ENCODE peak calls at places on chromosomes 7 and 10, in ten cellular contexts. One of them, this sample, is unnamed.

GRCh38 chr7:117401293-117402002 is 25.8 kb downstream of the ASZ1 start:
- DNase-seq in K562: peak
- DNase-seq in A549: peak
- DNase-seq in esophagus muscularis mucosa: no peak
- DNase-seq in sigmoid colon: no peak
- DNase-seq in GM12878: no peak
- DNase-seq in stomach: no peak
- DNase-seq in ovary: no peak
- DNase-seq in suprapubic skin: no peak
- DNase-seq in tibial nerve: no peak
- DNase-seq in this sample: no peak

GRCh38 chr7:126574276-126574675 is 678.5 kb downstream of the GRM8 start:
- DNase-seq in K562: no peak
- DNase-seq in A549: peak
- DNase-seq in esophagus muscularis mucosa: no peak
- DNase-seq in sigmoid colon: no peak
- DNase-seq in GM12878: no peak
- DNase-seq in stomach: no peak
- DNase-seq in ovary: no peak
- DNase-seq in suprapubic skin: no peak
- DNase-seq in tibial nerve: no peak
- DNase-seq in this sample: no peak

GRCh38 chr7:30817060-30817770 is 46.0 kb downstream of the MINDY4 start:
- DNase-seq in K562: no peak
- DNase-seq in A549: no peak
- DNase-seq in esophagus muscularis mucosa: peak
- DNase-seq in sigmoid colon: no peak
- DNase-seq in GM12878: no peak
- DNase-seq in stomach: no peak
- DNase-seq in ovary: no peak
- DNase-seq in suprapubic skin: no peak
- DNase-seq in tibial nerve: no peak
- DNase-seq in this sample: no peak

GRCh38 chr10:47295411-47295810 is 4.6 kb upstream of the GDF10 start:
- DNase-seq in K562: no peak
- DNase-seq in A549: no peak
- DNase-seq in esophagus muscularis mucosa: no peak
- DNase-seq in sigmoid colon: peak
- DNase-seq in GM12878: no peak
- DNase-seq in stomach: peak
- DNase-seq in ovary: no peak
- DNase-seq in suprapubic skin: peak
- DNase-seq in tibial nerve: no peak
- DNase-seq in this sample: no peak

GRCh38 chr10:132987671-132988571 is 45.6 kb upstream of the CFAP46 start:
- DNase-seq in K562: no peak
- DNase-seq in A549: no peak
- DNase-seq in esophagus muscularis mucosa: no peak
- DNase-seq in sigmoid colon: no peak
- DNase-seq in GM12878: no peak
- DNase-seq in stomach: no peak
- DNase-seq in ovary: no peak
- DNase-seq in suprapubic skin: no peak
- DNase-seq in tibial nerve: no peak
- DNase-seq in this sample: no peak

GRCh38 chr7:95213148-95213547 is 111.2 kb downstream of the PON1 start:
- DNase-seq in K562: no peak
- DNase-seq in A549: no peak
- DNase-seq in esophagus muscularis mucosa: no peak
- DNase-seq in sigmoid colon: no peak
- DNase-seq in GM12878: no peak
- DNase-seq in stomach: no peak
- DNase-seq in ovary: no peak
- DNase-seq in suprapubic skin: no peak
- DNase-seq in tibial nerve: no peak
- DNase-seq in this sample: no peak

GRCh38 chr7:130363156-130363847 is 17.0 kb upstream of the CPA1 start:
- DNase-seq in K562: no peak
- DNase-seq in A549: peak
- DNase-seq in esophagus muscularis mucosa: no peak
- DNase-seq in sigmoid colon: peak
- DNase-seq in GM12878: no peak
- DNase-seq in stomach: no peak
- DNase-seq in ovary: no peak
- DNase-seq in suprapubic skin: peak
- DNase-seq in tibial nerve: no peak
- DNase-seq in this sample: no peak

GRCh38 chr7:154827007-154827406 is 175.9 kb downstream of the PAXIP1 start:
- DNase-seq in K562: no peak
- DNase-seq in A549: no peak
- DNase-seq in esophagus muscularis mucosa: no peak
- DNase-seq in sigmoid colon: no peak
- DNase-seq in GM12878: no peak
- DNase-seq in stomach: no peak
- DNase-seq in ovary: no peak
- DNase-seq in suprapubic skin: no peak
- DNase-seq in tibial nerve: no peak
- DNase-seq in this sample: no peak

GRCh38 chr7:142150869-142151268 is 39.4 kb downstream of the MGAM2 start:
- DNase-seq in K562: no peak
- DNase-seq in A549: no peak
- DNase-seq in esophagus muscularis mucosa: no peak
- DNase-seq in sigmoid colon: no peak
- DNase-seq in GM12878: no peak
- DNase-seq in stomach: no peak
- DNase-seq in ovary: no peak
- DNase-seq in suprapubic skin: no peak
- DNase-seq in tibial nerve: no peak
- DNase-seq in this sample: no peak

GRCh38 chr7:142158741-142159496 is 47.4 kb downstream of the MGAM2 start:
- DNase-seq in K562: no peak
- DNase-seq in A549: no peak
- DNase-seq in esophagus muscularis mucosa: no peak
- DNase-seq in sigmoid colon: no peak
- DNase-seq in GM12878: no peak
- DNase-seq in stomach: no peak
- DNase-seq in ovary: no peak
- DNase-seq in suprapubic skin: no peak
- DNase-seq in tibial nerve: no peak
- DNase-seq in this sample: no peak

GRCh38 chr7:142152076-142152475 is 40.6 kb downstream of the MGAM2 start:
- DNase-seq in K562: no peak
- DNase-seq in A549: no peak
- DNase-seq in esophagus muscularis mucosa: no peak
- DNase-seq in sigmoid colon: no peak
- DNase-seq in GM12878: peak
- DNase-seq in stomach: no peak
- DNase-seq in ovary: no peak
- DNase-seq in suprapubic skin: no peak
- DNase-seq in tibial nerve: no peak
- DNase-seq in this sample: no peak

DNA sequence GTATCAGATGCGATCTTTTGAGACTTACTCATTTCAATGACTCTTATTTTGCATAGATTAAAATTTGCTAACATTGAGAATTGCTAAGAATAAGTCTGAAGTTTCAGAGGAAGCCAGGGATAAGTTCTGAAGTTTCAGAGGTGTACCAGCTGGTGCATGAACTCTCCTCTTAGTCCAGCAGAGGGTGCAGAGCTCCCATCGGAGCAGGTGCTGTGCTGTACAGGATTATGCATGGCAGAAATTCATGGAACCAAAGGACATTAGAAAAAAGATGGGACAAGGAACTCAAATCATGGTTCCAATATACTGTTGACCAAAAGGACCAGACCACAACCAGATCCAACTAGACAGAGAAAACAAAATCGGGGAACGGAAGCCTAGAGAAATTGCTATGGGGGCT is 41.9 kb downstream of the MGAM2 start:
- DNase-seq in K562: no peak
- DNase-seq in A549: peak
- DNase-seq in esophagus muscularis mucosa: no peak
- DNase-seq in sigmoid colon: no peak
- DNase-seq in GM12878: no peak
- DNase-seq in stomach: peak
- DNase-seq in ovary: no peak
- DNase-seq in suprapubic skin: no peak
- DNase-seq in tibial nerve: no peak
- DNase-seq in this sample: peak
- TF ChIP-seq CTCF in K562: peak
- TF ChIP-seq CTCF in A549: peak
- TF ChIP-seq CTCF in esophagus muscularis mucosa: no peak
- TF ChIP-seq CTCF in sigmoid colon: no peak
- TF ChIP-seq CTCF in GM12878: peak
- TF ChIP-seq CTCF in stomach: peak
- TF ChIP-seq CTCF in ovary: no peak
- TF ChIP-seq CTCF in suprapubic skin: no peak
- TF ChIP-seq CTCF in tibial nerve: no peak
- TF ChIP-seq CTCF in this sample: no peak

DNA sequence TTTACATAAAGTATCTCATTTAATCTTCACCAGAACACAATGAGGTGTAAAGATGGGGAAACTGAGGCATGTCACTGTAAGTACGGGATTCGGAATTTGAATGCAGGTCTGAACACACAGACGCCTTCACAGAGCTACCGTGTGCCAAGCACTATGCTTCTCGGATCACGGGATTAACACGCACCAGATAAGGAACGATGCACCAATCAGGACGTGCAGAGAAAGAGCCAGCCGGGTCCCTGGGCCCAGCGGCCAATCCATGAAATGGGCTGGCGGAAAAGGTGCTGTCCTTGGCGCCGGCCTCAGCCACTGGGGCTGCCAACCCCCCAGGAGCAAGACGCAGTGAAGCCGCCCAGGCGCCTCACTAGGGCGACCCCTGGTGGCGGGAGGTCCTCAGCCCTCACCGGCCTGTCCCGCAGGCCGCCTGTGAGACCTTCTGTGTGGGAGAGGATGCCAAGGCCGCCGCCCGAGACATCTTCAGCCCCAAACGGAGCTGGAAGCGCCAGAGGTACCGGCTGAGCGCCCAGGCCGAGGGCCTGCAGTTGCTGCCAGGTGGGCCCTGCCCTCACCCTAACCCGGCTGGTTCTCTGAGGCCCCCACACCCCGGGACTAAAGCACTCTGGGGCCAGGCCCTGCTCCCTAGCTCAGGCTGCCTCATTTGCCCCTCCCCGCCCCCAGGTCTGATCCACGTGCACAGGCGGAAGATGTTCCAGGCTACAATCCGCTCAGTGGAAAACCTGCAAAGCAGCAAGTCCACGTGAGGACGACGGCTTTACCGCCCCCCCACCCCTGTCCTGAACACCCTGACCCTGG is 15.6 kb downstream of the ATG9B start:
- DNase-seq in K562: peak
- DNase-seq in A549: peak
- DNase-seq in esophagus muscularis mucosa: no peak
- DNase-seq in sigmoid colon: no peak
- DNase-seq in GM12878: peak
- DNase-seq in stomach: no peak
- DNase-seq in ovary: peak
- DNase-seq in suprapubic skin: no peak
- DNase-seq in tibial nerve: no peak
- DNase-seq in this sample: peak
- TF ChIP-seq POLR2A in K562: peak
- TF ChIP-seq POLR2A in A549: no peak
- TF ChIP-seq POLR2A in esophagus muscularis mucosa: no peak
- TF ChIP-seq POLR2A in sigmoid colon: no peak
- TF ChIP-seq POLR2A in GM12878: no peak
- TF ChIP-seq POLR2A in stomach: no peak
- TF ChIP-seq POLR2A in ovary: no peak
- TF ChIP-seq POLR2A in suprapubic skin: no peak
- TF ChIP-seq POLR2A in tibial nerve: no peak
- TF ChIP-seq POLR2A in this sample: no peak

GRCh38 chr10:130934333-130935035 is 377.0 kb downstream of the TCERG1L start:
- DNase-seq in K562: no peak
- DNase-seq in A549: no peak
- DNase-seq in esophagus muscularis mucosa: no peak
- DNase-seq in sigmoid colon: no peak
- DNase-seq in GM12878: no peak
- DNase-seq in stomach: no peak
- DNase-seq in ovary: peak
- DNase-seq in suprapubic skin: no peak
- DNase-seq in tibial nerve: no peak
- DNase-seq in this sample: no peak

GRCh38 chr10:130935897-130936550 is 375.5 kb downstream of the TCERG1L start:
- DNase-seq in K562: no peak
- DNase-seq in A549: no peak
- DNase-seq in esophagus muscularis mucosa: no peak
- DNase-seq in sigmoid colon: no peak
- DNase-seq in GM12878: no peak
- DNase-seq in stomach: no peak
- DNase-seq in ovary: no peak
- DNase-seq in suprapubic skin: no peak
- DNase-seq in tibial nerve: no peak
- DNase-seq in this sample: no peak

GRCh38 chr10:130936844-130937243 is 374.7 kb downstream of the TCERG1L start:
- DNase-seq in K562: no peak
- DNase-seq in A549: no peak
- DNase-seq in esophagus muscularis mucosa: no peak
- DNase-seq in sigmoid colon: no peak
- DNase-seq in GM12878: no peak
- DNase-seq in stomach: no peak
- DNase-seq in ovary: no peak
- DNase-seq in suprapubic skin: no peak
- DNase-seq in tibial nerve: no peak
- DNase-seq in this sample: no peak

GRCh38 chr10:130933008-130933390 is 378.5 kb downstream of the TCERG1L start:
- DNase-seq in K562: no peak
- DNase-seq in A549: no peak
- DNase-seq in esophagus muscularis mucosa: no peak
- DNase-seq in sigmoid colon: no peak
- DNase-seq in GM12878: no peak
- DNase-seq in stomach: no peak
- DNase-seq in ovary: no peak
- DNase-seq in suprapubic skin: no peak
- DNase-seq in tibial nerve: no peak
- DNase-seq in this sample: no peak

DNA sequence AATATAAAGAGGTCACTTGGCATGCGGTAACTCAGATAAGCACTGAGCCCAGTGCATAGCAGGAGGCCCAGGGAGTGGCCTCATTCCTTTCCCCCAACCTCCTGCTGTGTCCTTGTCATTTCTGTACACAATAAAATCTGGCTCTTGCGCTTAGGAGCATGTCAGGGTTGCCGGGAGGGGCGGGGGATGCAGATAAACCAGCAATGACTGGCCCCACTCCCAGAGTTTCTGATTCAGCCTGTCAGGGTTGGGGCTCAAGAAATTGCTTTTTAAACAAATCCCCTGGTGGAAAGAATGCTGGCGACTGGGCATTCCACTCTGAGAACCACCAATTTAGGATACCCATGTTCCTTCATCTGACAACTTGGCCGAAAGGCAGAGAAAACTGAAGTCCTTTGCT is 376.5 kb downstream of the TCERG1L start:
- DNase-seq in K562: peak
- DNase-seq in A549: peak
- DNase-seq in esophagus muscularis mucosa: no peak
- DNase-seq in sigmoid colon: no peak
- DNase-seq in GM12878: no peak
- DNase-seq in stomach: no peak
- DNase-seq in ovary: peak
- DNase-seq in suprapubic skin: no peak
- DNase-seq in tibial nerve: no peak
- DNase-seq in this sample: no peak
- TF ChIP-seq EP300 in K562: no peak
- TF ChIP-seq EP300 in A549: no peak
- TF ChIP-seq EP300 in esophagus muscularis mucosa: no peak
- TF ChIP-seq EP300 in sigmoid colon: no peak
- TF ChIP-seq EP300 in GM12878: no peak
- TF ChIP-seq EP300 in stomach: no peak
- TF ChIP-seq EP300 in ovary: no peak
- TF ChIP-seq EP300 in suprapubic skin: no peak
- TF ChIP-seq EP300 in tibial nerve: no peak
- TF ChIP-seq EP300 in this sample: no peak

GRCh38 chr10:45819552-45819951 is 27.7 kb downstream of the AGAP4 start:
- DNase-seq in K562: no peak
- DNase-seq in A549: no peak
- DNase-seq in esophagus muscularis mucosa: peak
- DNase-seq in sigmoid colon: no peak
- DNase-seq in GM12878: no peak
- DNase-seq in stomach: no peak
- DNase-seq in ovary: no peak
- DNase-seq in suprapubic skin: no peak
- DNase-seq in tibial nerve: no peak
- DNase-seq in this sample: no peak
- TF ChIP-seq CTCF in K562: no peak
- TF ChIP-seq CTCF in A549: no peak
- TF ChIP-seq CTCF in esophagus muscularis mucosa: no peak
- TF ChIP-seq CTCF in sigmoid colon: no peak
- TF ChIP-seq CTCF in GM12878: no peak
- TF ChIP-seq CTCF in stomach: no peak
- TF ChIP-seq CTCF in ovary: no peak
- TF ChIP-seq CTCF in suprapubic skin: no peak
- TF ChIP-seq CTCF in tibial nerve: no peak
- TF ChIP-seq CTCF in this sample: no peak

This sample was measured in transverse colon.